ENCODE peak calls at places on chromosomes 4 and X, in ten cellular contexts. K, U, A, S, E, L, M, D, F and W are unnamed samples.
A peak's percentile ranks its signal among the peaks of the same experiment; 100 is the strongest.

GRCh38 chrX:16528620-16529019 is 121.3 kb upstream of the S100G start:
- DNase-seq in K (no peak), F (no peak), E (no peak), M (no peak), D (no peak), S (no peak), L (no peak), U (no peak), A (no peak), W (no peak)

GRCh38 chr4:140004580-140005314 is 149.2 kb downstream of the MAML3 start:
- DNase-seq in S (peak; percentile 57), F (no peak), L (peak; percentile 62), K (peak; percentile 3), E (no peak), M (peak; percentile 55), U (no peak), D (peak; percentile 69), A (no peak), W (peak; percentile 46)

GRCh38 chr4:25903905-25904747 is 9.9 kb upstream of the SMIM20 start:
- DNase-seq in F (no peak), L (no peak), D (no peak), S (no peak), U (no peak), A (no peak), K (no peak), M (no peak), E (no peak), W (no peak)

GRCh38 chr4:71259305-71259704 is 79.5 kb upstream of the SLC4A4 start:
- DNase-seq in E (no peak), M (no peak), F (no peak), S (no peak), A (no peak), L (no peak), U (no peak), K (no peak), D (no peak), W (peak; percentile 11)

GRCh38 chr4:13982008-13982407 is 354.5 kb upstream of the BOD1L1 start:
- DNase-seq in E (no peak), S (no peak), D (no peak), U (no peak), M (no peak), L (no peak), F (no peak), A (no peak), K (no peak), W (no peak)

GRCh38 chr4:56215138-56215793 is 172.0 kb downstream of the AASDH start:
- DNase-seq in L (no peak), A (peak; percentile 93), U (no peak), E (no peak), F (no peak), S (no peak), M (no peak), K (no peak), D (no peak), W (no peak)

GRCh38 chr4:173171098-173171497 is 2.5 kb downstream of the GALNT7 start:
- DNase-seq in U (no peak), M (peak; percentile 25), E (no peak), F (no peak), A (peak; percentile 42), D (peak; percentile 61), K (peak; percentile 42), S (no peak), L (no peak), W (no peak)

GRCh38 chr4:139795476-139795875 is 129.9 kb downstream of the MGST2 start:
- DNase-seq in E (no peak), F (no peak), M (no peak), S (no peak), D (no peak), U (no peak), A (no peak), L (no peak), K (no peak), W (no peak)

GRCh38 chr4:22458112-22458511 is 57.8 kb downstream of the ADGRA3 start:
- DNase-seq in D (no peak), E (no peak), K (peak; percentile 34), S (no peak), L (no peak), U (no peak), F (no peak), A (peak; percentile 30), M (no peak), W (peak; percentile 86)

GRCh38 chr4:22454955-22455354 is 60.9 kb downstream of the ADGRA3 start:
- DNase-seq in S (no peak), L (peak; percentile 15), E (no peak), K (no peak), M (no peak), A (peak; percentile 64), D (no peak), U (no peak), F (no peak), W (no peak)

GRCh38 chr4:22457348-22457747 is 58.5 kb downstream of the ADGRA3 start:
- DNase-seq in E (no peak), S (no peak), D (no peak), L (no peak), U (no peak), K (no peak), F (no peak), M (no peak), A (no peak), W (no peak)

GRCh38 chr4:22454216-22454838 is 61.5 kb downstream of the ADGRA3 start:
- DNase-seq in F (no peak), S (no peak), U (no peak), M (no peak), E (no peak), K (no peak), D (no peak), L (no peak), A (no peak), W (no peak)

GRCh38 chr4:22456291-22456690 is 59.6 kb downstream of the ADGRA3 start:
- DNase-seq in E (no peak), L (no peak), D (no peak), M (no peak), K (no peak), U (no peak), A (no peak), F (no peak), S (no peak), W (no peak)
- H3K36me3 ChIP-seq in E (no peaks in the 10 kb centered on the region), L (no peaks in the 10 kb centered on the region), D (no peaks in the 10 kb centered on the region), M (peaks cover 2% of the 10 kb centered on the region), K (peaks cover 10% of the 10 kb centered on the region), U (no peaks in the 10 kb centered on the region), A (no peaks in the 10 kb centered on the region), F (no peaks in the 10 kb centered on the region), S (no peaks in the 10 kb centered on the region), W (no peaks in the 10 kb centered on the region)

DNA sequence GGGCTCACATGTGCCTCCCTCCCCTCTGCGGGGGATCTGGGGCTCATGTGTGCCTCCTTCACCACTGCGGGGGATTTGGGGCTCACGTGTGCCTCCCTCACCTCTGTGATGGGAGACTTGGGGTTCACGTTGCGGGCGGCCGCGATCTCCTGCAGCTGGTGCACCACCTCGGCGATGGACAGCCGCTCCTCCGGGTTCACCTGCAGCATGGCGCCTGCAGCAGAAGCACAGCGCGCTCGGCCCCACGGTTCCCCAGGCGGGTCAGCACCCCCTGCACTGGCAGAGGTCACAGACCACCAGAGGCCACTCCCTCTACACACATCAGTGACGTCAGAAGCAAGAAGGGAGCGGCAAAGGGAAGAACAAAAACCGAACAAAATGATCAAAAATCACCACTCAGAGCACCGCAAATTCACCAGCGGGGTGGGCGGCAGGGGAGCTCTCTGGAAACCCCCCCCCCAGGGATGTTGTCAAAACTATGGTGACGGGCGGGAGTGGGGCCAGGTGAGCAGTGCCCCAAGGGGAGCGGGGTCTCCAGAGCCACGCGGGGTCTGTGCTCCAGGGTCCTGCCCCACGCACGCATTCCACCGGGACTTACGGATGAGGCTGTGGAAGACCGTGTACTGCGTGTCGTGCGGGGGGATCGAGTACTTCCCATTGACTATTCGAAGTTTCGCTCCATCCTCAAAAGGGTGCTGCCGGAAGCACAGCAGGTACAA is 38.7 kb downstream of the GAK start:
- DNase-seq in M (no peak), F (no peak), S (no peak), A (no peak), D (no peak), K (no peak), E (no peak), U (no peak), L (no peak), W (no peak)
- H3K36me3 ChIP-seq in M (no peaks in the 10 kb centered on the region), F (peaks cover 54% of the 10 kb centered on the region), S (no peaks in the 10 kb centered on the region), A (peaks cover 34% of the 10 kb centered on the region), D (no peaks in the 10 kb centered on the region), K (no peaks in the 10 kb centered on the region), E (peaks cover 32% of the 10 kb centered on the region), U (peaks cover 16% of the 10 kb centered on the region), L (peaks cover 59% of the 10 kb centered on the region), W (peaks cover 73% of the 10 kb centered on the region)

GRCh38 chrX:122270809-122271494 is 913.1 kb upstream of the GRIA3 start:
- DNase-seq in M (no peak), E (no peak), U (no peak), D (no peak), A (no peak), F (no peak), S (no peak), L (no peak), K (no peak), W (no peak)

GRCh38 chrX:122268353-122268752 is 915.7 kb upstream of the GRIA3 start:
- DNase-seq in F (no peak), A (no peak), U (no peak), E (no peak), L (no peak), K (no peak), M (no peak), S (no peak), D (no peak), W (no peak)

GRCh38 chrX:122269243-122269781 is 914.8 kb upstream of the GRIA3 start:
- DNase-seq in D (no peak), E (no peak), K (no peak), L (no peak), A (no peak), U (no peak), M (no peak), S (no peak), F (no peak), W (no peak)

DNA sequence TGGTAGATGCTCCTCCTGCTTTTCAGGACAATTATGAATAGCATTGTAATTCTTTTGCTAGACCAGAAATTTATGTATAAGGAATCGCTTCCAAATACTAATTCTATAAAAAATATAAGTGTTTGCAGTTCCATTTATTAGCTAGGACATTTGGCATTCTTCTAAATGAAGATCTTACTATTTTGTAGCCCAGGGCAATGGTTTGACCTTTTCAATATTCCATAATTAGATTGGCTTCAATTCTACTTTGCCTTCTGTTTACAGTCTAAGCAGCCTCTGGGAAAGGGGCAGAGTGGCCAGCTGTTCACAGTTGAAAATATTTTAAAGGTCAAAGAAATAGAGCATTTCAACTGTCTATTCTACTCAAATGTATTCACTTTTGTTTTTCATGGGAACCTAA is 912.1 kb upstream of the GRIA3 start:
- DNase-seq in A (no peak), K (no peak), S (no peak), D (no peak), U (no peak), F (no peak), L (no peak), M (no peak), E (no peak), W (no peak)
- H3K36me3 ChIP-seq in A (no peaks in the 10 kb centered on the region), K (no peaks in the 10 kb centered on the region), S (no peaks in the 10 kb centered on the region), D (no peaks in the 10 kb centered on the region), U (no peaks in the 10 kb centered on the region), F (no peaks in the 10 kb centered on the region), L (no peaks in the 10 kb centered on the region), M (no peaks in the 10 kb centered on the region), E (no peaks in the 10 kb centered on the region), W (no peaks in the 10 kb centered on the region)

DNA sequence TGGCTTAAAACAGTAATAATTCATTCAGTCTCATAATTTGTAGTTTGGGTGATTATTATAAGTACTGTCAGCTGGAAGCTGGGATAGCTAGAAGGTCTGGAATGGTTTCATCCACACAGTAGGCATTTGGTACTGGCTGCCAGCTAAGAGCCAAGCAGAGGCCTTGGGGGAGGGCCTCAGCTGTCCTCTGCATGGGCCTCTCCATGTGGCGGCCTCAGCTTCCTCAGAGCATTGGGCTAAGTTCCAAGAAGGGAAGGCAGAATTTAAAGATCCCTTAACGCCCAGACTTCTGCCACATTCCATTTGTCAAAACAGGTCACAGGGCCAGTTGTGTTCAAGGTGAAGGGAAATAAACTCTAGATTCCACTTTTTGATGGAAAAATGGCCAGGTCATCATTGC is 93.3 kb downstream of the NEUROG2 start:
- DNase-seq in U (no peak), M (no peak), L (no peak), K (no peak), E (no peak), A (no peak), F (no peak), D (no peak), S (no peak), W (no peak)
- H3K36me3 ChIP-seq in U (no peaks in the 10 kb centered on the region), M (no peaks in the 10 kb centered on the region), L (no peaks in the 10 kb centered on the region), K (no peaks in the 10 kb centered on the region), E (no peaks in the 10 kb centered on the region), A (no peaks in the 10 kb centered on the region), F (no peaks in the 10 kb centered on the region), D (no peaks in the 10 kb centered on the region), S (no peaks in the 10 kb centered on the region), W (no peaks in the 10 kb centered on the region)